ENCODE peak calls at places on chromosomes 4 and X, in seven cellular contexts. I is AG04450, P is NCI-H510A treated with DMSO at 0.1 percent for 48 hours, X is H9, M is H7, G is astrocyte of the spinal cord, E is cerebellar cortex. O is an unnamed sample.

GRCh38 chrX:134239016-134239415 is 2.0 kb downstream of the CCDC160 start:
- DNase-seq in P (no peak), I (no peak), G (no peak), M (no peak), X (no peak), E (no peak), O (no peak)

GRCh38 chr4:77127837-77128621 is 29.0 kb upstream of the CCNG2 start:
- DNase-seq in X (no peak), P (no peak), I (no peak), G (no peak), E (peak; percentile 81), M (no peak), O (peak; percentile 86)

GRCh38 chr4:6235901-6236625 is 33.6 kb upstream of the WFS1 start:
- DNase-seq in M (no peak), G (no peak), P (no peak), E (no peak), X (peak; percentile 15), I (no peak), O (no peak)

GRCh38 chr4:90112715-90113114 is 14.5 kb upstream of the CCSER1 start:
- DNase-seq in X (no peak), I (no peak), P (no peak), G (peak; percentile 12), E (no peak), M (no peak), O (no peak)

GRCh38 chr4:98081961-98082360 is 61.3 kb downstream of the STPG2 start:
- DNase-seq in X (no peak), E (no peak), M (no peak), I (no peak), P (no peak), G (no peak), O (no peak)

GRCh38 chr4:88963817-88964216 is 93.2 kb downstream of the FAM13A start:
- DNase-seq in P (peak; percentile 90), I (no peak), E (no peak), G (peak; percentile 13), X (no peak), M (no peak), O (no peak)

GRCh38 chr4:90071289-90072235 is 55.6 kb upstream of the CCSER1 start:
- DNase-seq in M (no peak), I (no peak), E (no peak), P (no peak), G (no peak), X (no peak), O (no peak)

GRCh38 chr4:73817341-73817740 is 19.1 kb upstream of the CXCL6 start:
- DNase-seq in G (no peak), P (peak; percentile 91), M (no peak), X (no peak), I (no peak), E (no peak), O (no peak)

GRCh38 chrX:2499507-2499906 is 1.3 kb downstream of the DHRSX start:
- DNase-seq in E (no peak), P (no peak), G (no peak), M (no peak), X (no peak), I (no peak), O (no peak)

GRCh38 chr4:182855877-182856276 is 61.3 kb downstream of the DCTD start:
- DNase-seq in X (no peak), G (no peak), P (no peak), M (no peak), E (no peak), I (no peak), O (no peak)

O was measured in G401.